ENCODE peak calls at places on chromosomes 16 and 17, in seven cellular contexts. U is OCI-LY7; X is kidney; T is lung; R is CD8-positive, alpha-beta T cell; D is GM23248; J is effector memory CD4-positive, alpha-beta T cell. P is an unnamed sample.

GRCh38 chr16:79845734-79846135 is 245.2 kb upstream of the MAF start:
- DNase-seq in U (no peak), X (no peak), R (no peak), J (no peak), D (no peak), T (no peak), P (no peak)

GRCh38 chr17:45719335-45720071 is 64.6 kb upstream of the CRHR1 start:
- DNase-seq in J (no peak), T (no peak), X (no peak), R (no peak), U (no peak), D (peak; percentile 96), P (peak; percentile 74)

GRCh38 chr16:87874639-87875472 is 5.5 kb upstream of the SLC7A5 start:
- DNase-seq in U (no peak), X (no peak), J (no peak), D (no peak), R (no peak), T (no peak), P (no peak)

GRCh38 chr16:86030116-86030515 is 131.2 kb downstream of the IRF8 start:
- DNase-seq in U (no peak), D (no peak), J (no peak), T (no peak), R (no peak), X (no peak), P (no peak)

GRCh38 chr16:1413684-1414531 is 596 bp downstream of the UNKL start:
- DNase-seq in D (peak; percentile 74), J (peak; percentile 15), R (peak; percentile 44), U (peak; percentile 81), X (peak; percentile 84), T (peak; percentile 55), P (no peak)

GRCh38 chr17:59830007-59830630 is 62.6 kb downstream of the TUBD1 start:
- DNase-seq in X (peak; percentile 50), U (no peak), D (peak; percentile 56), J (no peak), T (no peak), R (no peak), P (no peak)

GRCh38 chr17:31068291-31068690 is 26.5 kb upstream of the NF1 start:
- DNase-seq in R (no peak), U (peak; percentile 71), T (no peak), J (no peak), D (peak; percentile 40), X (no peak), P (no peak)

GRCh38 chr17:13996758-13997157 is 72.5 kb upstream of the COX10 start:
- DNase-seq in D (peak; percentile 48), R (no peak), T (no peak), J (no peak), X (no peak), U (no peak), P (no peak)

GRCh38 chr17:17018612-17019429 is 23.4 kb upstream of the MPRIP start:
- DNase-seq in R (no peak), D (no peak), T (peak; percentile 75), J (no peak), U (no peak), X (peak; percentile 91), P (peak; percentile 93)

GRCh38 chr17:42408076-42408475 is 15.0 kb downstream of the CAVIN1 start:
- DNase-seq in T (no peak), U (no peak), X (no peak), D (peak; percentile 41), J (no peak), R (no peak), P (no peak)

GRCh38 chr16:78973041-78973440 is 627.5 kb downstream of the MAF start:
- DNase-seq in R (no peak), U (no peak), T (no peak), D (no peak), J (no peak), X (no peak), P (no peak)

DNA sequence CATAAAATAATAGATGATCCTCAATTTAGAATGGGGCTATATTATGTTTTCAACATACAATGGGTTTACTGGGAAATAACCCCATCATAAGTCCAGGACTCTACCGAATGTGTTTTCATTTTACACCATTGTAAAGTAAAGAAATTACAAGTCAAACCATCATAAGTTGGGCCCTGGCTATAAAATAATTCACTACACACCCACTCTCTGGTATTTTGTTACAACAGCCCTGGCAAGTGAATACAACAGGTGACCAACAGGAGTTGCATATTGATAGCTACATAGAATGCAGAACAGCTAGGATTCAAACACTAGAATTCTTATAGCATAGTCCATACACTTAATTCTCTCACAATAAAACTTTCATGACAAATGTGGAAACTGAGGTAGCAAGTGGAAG is 673.0 kb upstream of the CA10 start:
- DNase-seq in U (no peak), J (no peak), R (no peak), X (no peak), D (no peak), T (no peak), P (no peak)
- H3K9me3 ChIP-seq in U (no peaks in the 10 kb centered on the region), J (no peaks in the 10 kb centered on the region), R (no peaks in the 10 kb centered on the region), X (no peaks in the 10 kb centered on the region), D (no peaks in the 10 kb centered on the region), T (no peaks in the 10 kb centered on the region), P (peaks cover 6% of the 10 kb centered on the region)

DNA sequence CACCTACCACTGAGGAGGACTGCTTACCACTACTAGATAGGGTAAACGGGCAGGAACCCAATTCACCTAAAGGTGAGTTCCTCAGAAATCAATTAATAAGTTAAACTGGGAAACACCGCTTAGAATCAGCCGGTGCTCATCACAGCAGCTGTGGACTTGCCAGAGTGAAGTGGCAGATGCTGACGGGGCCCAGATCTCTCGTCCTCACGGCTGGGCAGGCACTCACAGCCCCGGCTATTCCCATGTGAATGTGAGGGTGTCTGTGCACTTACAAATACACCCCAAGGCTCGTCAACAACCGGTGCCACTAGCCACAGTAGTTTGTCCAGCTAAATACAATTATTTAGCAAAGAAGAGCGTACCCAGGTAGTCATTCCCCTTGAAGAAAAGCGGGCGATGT is 29.7 kb downstream of the MBTPS1 start:
- DNase-seq in T (no peak), R (no peak), U (no peak), D (no peak), X (no peak), J (no peak), P (no peak)
- H3K27ac ChIP-seq in T (peak overlapping the region; percentile 67), R (no peak overlapping the region), U (peak overlapping the region; percentile 66), D (no peak overlapping the region), X (no peak overlapping the region), J (no peak overlapping the region), P (no peak overlapping the region)

GRCh38 chr17:27276653-27277156 is 17.2 kb upstream of the WSB1 start:
- DNase-seq in J (no peak), T (no peak), U (no peak), R (no peak), X (no peak), D (no peak), P (no peak)
- H3K4me3 ChIP-seq in J (no peak overlapping the region), T (no peak overlapping the region), U (no peak overlapping the region), R (no peak overlapping the region), X (no peak overlapping the region), D (no peak overlapping the region), P (no peak overlapping the region)

GRCh38 chr16:35364263-35364662 is 1904.9 kb downstream of the TP53TG3F start:
- DNase-seq in X (no peak), R (no peak), T (no peak), D (no peak), U (no peak), J (no peak), P (no peak)
- H3K9me3 ChIP-seq in X (peaks cover 2% of the 10 kb centered on the region), R (peaks cover 5% of the 10 kb centered on the region), T (peaks cover under 1% of the 10 kb centered on the region), D (no peaks in the 10 kb centered on the region), U (no peaks in the 10 kb centered on the region), J (peaks cover 5% of the 10 kb centered on the region), P (no peaks in the 10 kb centered on the region)

GRCh38 chr17:36867716-36868115 is 69.6 kb upstream of the LHX1 start:
- DNase-seq in U (no peak), J (no peak), R (no peak), X (no peak), D (no peak), T (no peak), P (no peak)

GRCh38 chr17:36864827-36865320 is 72.4 kb upstream of the LHX1 start:
- DNase-seq in X (no peak), R (no peak), J (no peak), D (no peak), T (no peak), U (no peak), P (no peak)

GRCh38 chr17:36869441-36869840 is 67.8 kb upstream of the LHX1 start:
- DNase-seq in R (no peak), J (no peak), D (no peak), T (no peak), X (no peak), U (no peak), P (no peak)

GRCh38 chr17:36869856-36870617 is 67.2 kb upstream of the LHX1 start:
- DNase-seq in J (no peak), D (peak; percentile 44), U (no peak), T (no peak), X (no peak), R (no peak), P (peak; percentile 40)

DNA sequence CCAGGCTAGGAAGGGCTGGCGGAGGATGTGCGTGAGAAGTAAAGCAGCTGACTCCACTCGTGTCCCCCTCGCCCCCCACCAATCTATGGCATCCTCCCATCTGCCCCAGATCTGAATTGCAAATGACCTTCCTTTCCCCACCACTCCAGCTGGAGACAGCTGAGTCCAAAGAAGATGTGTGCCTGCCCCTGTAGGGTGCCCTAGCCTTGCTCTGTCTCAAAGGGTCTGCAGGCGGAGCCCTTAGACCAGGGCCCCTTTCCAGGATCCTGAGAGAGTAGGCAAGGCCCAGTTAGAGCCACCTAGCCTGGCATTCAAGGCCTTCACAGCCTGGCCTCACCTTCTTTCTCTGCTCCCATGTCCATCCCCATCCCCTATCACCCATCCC is 66.7 kb upstream of the LHX1 start:
- DNase-seq in T (no peak), D (no peak), R (no peak), U (no peak), X (no peak), J (no peak), P (no peak)
- H3K27ac ChIP-seq in T (no peak overlapping the region), D (no peak overlapping the region), R (no peak overlapping the region), U (no peak overlapping the region), X (no peak overlapping the region), J (no peak overlapping the region), P (no peak overlapping the region)

GRCh38 chr16:52997922-52998321 is 54.8 kb downstream of the CHD9NB start:
- DNase-seq in R (no peak), U (no peak), D (no peak), X (no peak), J (no peak), T (no peak), P (no peak)
- H3K4me3 ChIP-seq in R (no peak overlapping the region), U (no peak overlapping the region), D (no peak overlapping the region), X (no peak overlapping the region), J (no peak overlapping the region), T (no peak overlapping the region), P (no peak overlapping the region)

GRCh38 chr17:61700252-61700651 is 109.2 kb upstream of the NACA2 start:
- DNase-seq in U (peak; percentile 4), D (no peak), X (no peak), R (no peak), J (no peak), T (no peak), P (no peak)

GRCh38 chr17:61704935-61705449 is 114.0 kb upstream of the NACA2 start:
- DNase-seq in X (no peak), J (no peak), T (no peak), U (no peak), R (no peak), D (no peak), P (no peak)

GRCh38 chr17:61701978-61702377 is 111.0 kb upstream of the NACA2 start:
- DNase-seq in X (no peak), R (no peak), T (no peak), D (no peak), U (no peak), J (no peak), P (no peak)

GRCh38 chr17:61701334-61701733 is 110.3 kb upstream of the NACA2 start:
- DNase-seq in R (no peak), D (no peak), J (no peak), U (no peak), T (no peak), X (no peak), P (no peak)

GRCh38 chr17:61702450-61702849 is 111.4 kb upstream of the NACA2 start:
- DNase-seq in D (no peak), J (no peak), U (no peak), R (no peak), T (no peak), X (no peak), P (no peak)
- H3K9me3 ChIP-seq in D (peaks cover 8% of the 10 kb centered on the region), J (peaks cover 14% of the 10 kb centered on the region), U (peaks cover 34% of the 10 kb centered on the region), R (peaks cover 24% of the 10 kb centered on the region), T (peaks cover 6% of the 10 kb centered on the region), X (peaks cover 7% of the 10 kb centered on the region), P (peaks cover 16% of the 10 kb centered on the region)